ENCODE peak calls at places on chromosomes 12 and 14, in nine cellular contexts. One of them, this sample, is unnamed.
A peak's percentile ranks its signal among the peaks of the same experiment; 100 is the strongest.

GRCh38 chr12:27818421-27818918 is 38.4 kb upstream of the MANSC4 start:
- DNase-seq in adipocyte: no peak
- DNase-seq in SK-MEL-5: no peak
- DNase-seq in omental fat pad: no peak
- DNase-seq in KG1: no peak
- DNase-seq in HS-27A: no peak
- DNase-seq in SW 1271: no peak
- DNase-seq in fibroblast of lung: no peak
- DNase-seq in tibial artery: no peak
- DNase-seq in this sample: no peak

GRCh38 chr14:70886421-70887206 is 20.6 kb upstream of the PCNX1 start:
- DNase-seq in SW 1271: no peak
- DNase-seq in tibial artery: no peak
- DNase-seq in fibroblast of lung: no peak
- DNase-seq in SK-MEL-5: no peak
- DNase-seq in adipocyte: no peak
- DNase-seq in KG1: peak; percentile 90
- DNase-seq in omental fat pad: no peak
- DNase-seq in HS-27A: no peak
- DNase-seq in this sample: no peak

GRCh38 chr12:19154696-19155095 is 25.2 kb downstream of the PLEKHA5 start:
- DNase-seq in fibroblast of lung: no peak
- DNase-seq in SK-MEL-5: no peak
- DNase-seq in adipocyte: peak; percentile 29
- DNase-seq in tibial artery: no peak
- DNase-seq in KG1: no peak
- DNase-seq in omental fat pad: no peak
- DNase-seq in HS-27A: no peak
- DNase-seq in SW 1271: no peak
- DNase-seq in this sample: no peak

GRCh38 chr14:89881839-89882238 is 72.7 kb downstream of the EFCAB11 start:
- DNase-seq in SK-MEL-5: no peak
- DNase-seq in KG1: no peak
- DNase-seq in HS-27A: no peak
- DNase-seq in omental fat pad: no peak
- DNase-seq in tibial artery: no peak
- DNase-seq in adipocyte: no peak
- DNase-seq in fibroblast of lung: no peak
- DNase-seq in SW 1271: no peak
- DNase-seq in this sample: no peak

GRCh38 chr12:111780615-111781014 is 13.9 kb downstream of the ALDH2 start:
- DNase-seq in omental fat pad: no peak
- DNase-seq in HS-27A: no peak
- DNase-seq in fibroblast of lung: no peak
- DNase-seq in SW 1271: no peak
- DNase-seq in SK-MEL-5: no peak
- DNase-seq in tibial artery: no peak
- DNase-seq in adipocyte: no peak
- DNase-seq in KG1: no peak
- DNase-seq in this sample: no peak

GRCh38 chr12:18799561-18799960 is 61.6 kb downstream of the CAPZA3 start:
- DNase-seq in fibroblast of lung: peak; percentile 51
- DNase-seq in tibial artery: no peak
- DNase-seq in HS-27A: peak; percentile 15
- DNase-seq in KG1: no peak
- DNase-seq in SK-MEL-5: no peak
- DNase-seq in adipocyte: peak; percentile 36
- DNase-seq in SW 1271: no peak
- DNase-seq in omental fat pad: no peak
- DNase-seq in this sample: no peak

GRCh38 chr12:40015360-40015759 is 90.5 kb downstream of the SLC2A13 start:
- DNase-seq in SW 1271: peak; percentile 9
- DNase-seq in SK-MEL-5: peak; percentile 28
- DNase-seq in tibial artery: no peak
- DNase-seq in fibroblast of lung: no peak
- DNase-seq in KG1: no peak
- DNase-seq in omental fat pad: no peak
- DNase-seq in adipocyte: no peak
- DNase-seq in HS-27A: no peak
- DNase-seq in this sample: no peak

GRCh38 chr14:54622189-54622958 is 55.4 kb downstream of the SAMD4A start:
- DNase-seq in SW 1271: no peak
- DNase-seq in HS-27A: no peak
- DNase-seq in SK-MEL-5: no peak
- DNase-seq in omental fat pad: no peak
- DNase-seq in KG1: no peak
- DNase-seq in fibroblast of lung: no peak
- DNase-seq in tibial artery: no peak
- DNase-seq in adipocyte: no peak
- DNase-seq in this sample: no peak

GRCh38 chr12:80559766-80560165 is 115.7 kb downstream of the PTPRQ start:
- DNase-seq in SW 1271: no peak
- DNase-seq in tibial artery: no peak
- DNase-seq in HS-27A: no peak
- DNase-seq in SK-MEL-5: no peak
- DNase-seq in omental fat pad: no peak
- DNase-seq in adipocyte: no peak
- DNase-seq in fibroblast of lung: no peak
- DNase-seq in KG1: no peak
- DNase-seq in this sample: no peak

GRCh38 chr14:89256273-89256672 is 160.8 kb downstream of the FOXN3 start:
- DNase-seq in KG1: no peak
- DNase-seq in omental fat pad: no peak
- DNase-seq in fibroblast of lung: no peak
- DNase-seq in SW 1271: no peak
- DNase-seq in tibial artery: no peak
- DNase-seq in SK-MEL-5: no peak
- DNase-seq in adipocyte: no peak
- DNase-seq in HS-27A: no peak
- DNase-seq in this sample: no peak

GRCh38 chr12:116389990-116390655 is 112.6 kb upstream of the MED13L start:
- DNase-seq in SW 1271: no peak
- DNase-seq in HS-27A: peak; percentile 73
- DNase-seq in KG1: no peak
- DNase-seq in omental fat pad: no peak
- DNase-seq in tibial artery: peak; percentile 44
- DNase-seq in SK-MEL-5: peak; percentile 67
- DNase-seq in fibroblast of lung: peak; percentile 99
- DNase-seq in adipocyte: peak; percentile 90
- DNase-seq in this sample: peak; percentile 96

GRCh38 chr14:104438166-104438887 is 141.2 kb upstream of the C14orf180 start:
- DNase-seq in HS-27A: no peak
- DNase-seq in tibial artery: no peak
- DNase-seq in adipocyte: no peak
- DNase-seq in SK-MEL-5: no peak
- DNase-seq in fibroblast of lung: no peak
- DNase-seq in KG1: no peak
- DNase-seq in SW 1271: no peak
- DNase-seq in omental fat pad: peak; percentile 18
- DNase-seq in this sample: no peak

GRCh38 chr14:34301107-34301734 is 160.8 kb downstream of the SPTSSA start:
- DNase-seq in fibroblast of lung: peak; percentile 37
- DNase-seq in tibial artery: no peak
- DNase-seq in omental fat pad: no peak
- DNase-seq in KG1: no peak
- DNase-seq in SW 1271: peak; percentile 31
- DNase-seq in SK-MEL-5: peak; percentile 78
- DNase-seq in HS-27A: peak; percentile 29
- DNase-seq in adipocyte: peak; percentile 63
- DNase-seq in this sample: peak; percentile 64

GRCh38 chr12:80551897-80552296 is 107.9 kb downstream of the PTPRQ start:
- DNase-seq in omental fat pad: no peak
- DNase-seq in SW 1271: peak; percentile 66
- DNase-seq in HS-27A: peak; percentile 97
- DNase-seq in fibroblast of lung: peak; percentile 98
- DNase-seq in SK-MEL-5: no peak
- DNase-seq in tibial artery: no peak
- DNase-seq in adipocyte: peak; percentile 94
- DNase-seq in KG1: no peak
- DNase-seq in this sample: peak; percentile 51

GRCh38 chr14:71586131-71586893 is 345.9 kb upstream of the RGS6 start:
- DNase-seq in omental fat pad: no peak
- DNase-seq in SK-MEL-5: no peak
- DNase-seq in fibroblast of lung: peak; percentile 68
- DNase-seq in KG1: no peak
- DNase-seq in adipocyte: peak; percentile 77
- DNase-seq in tibial artery: peak; percentile 39
- DNase-seq in SW 1271: no peak
- DNase-seq in HS-27A: no peak
- DNase-seq in this sample: no peak

GRCh38 chr12:121325922-121326396 is 26.3 kb downstream of the ANAPC5 start:
- DNase-seq in SW 1271: no peak
- DNase-seq in fibroblast of lung: no peak
- DNase-seq in HS-27A: no peak
- DNase-seq in KG1: no peak
- DNase-seq in tibial artery: no peak
- DNase-seq in omental fat pad: no peak
- DNase-seq in adipocyte: peak; percentile 14
- DNase-seq in SK-MEL-5: no peak
- DNase-seq in this sample: no peak

GRCh38 chr12:79194595-79194994 is 330.0 kb downstream of the SYT1 start:
- DNase-seq in SW 1271: peak; percentile 5
- DNase-seq in omental fat pad: no peak
- DNase-seq in SK-MEL-5: no peak
- DNase-seq in adipocyte: no peak
- DNase-seq in fibroblast of lung: peak; percentile 41
- DNase-seq in KG1: no peak
- DNase-seq in HS-27A: no peak
- DNase-seq in tibial artery: no peak
- DNase-seq in this sample: no peak

GRCh38 chr14:69315302-69315701 is 55.3 kb downstream of the GALNT16 start:
- DNase-seq in adipocyte: no peak
- DNase-seq in HS-27A: no peak
- DNase-seq in fibroblast of lung: no peak
- DNase-seq in tibial artery: no peak
- DNase-seq in omental fat pad: no peak
- DNase-seq in SW 1271: no peak
- DNase-seq in KG1: no peak
- DNase-seq in SK-MEL-5: no peak
- DNase-seq in this sample: no peak

GRCh38 chr12:88401153-88401552 is 179.1 kb downstream of the KITLG start:
- DNase-seq in adipocyte: peak; percentile 44
- DNase-seq in SW 1271: no peak
- DNase-seq in omental fat pad: no peak
- DNase-seq in tibial artery: no peak
- DNase-seq in fibroblast of lung: peak; percentile 36
- DNase-seq in HS-27A: no peak
- DNase-seq in SK-MEL-5: no peak
- DNase-seq in KG1: no peak
- DNase-seq in this sample: no peak

GRCh38 chr12:123267991-123268843 is 3.4 kb downstream of the CDK2AP1 start:
- DNase-seq in SW 1271: no peak
- DNase-seq in tibial artery: no peak
- DNase-seq in adipocyte: peak; percentile 34
- DNase-seq in omental fat pad: no peak
- DNase-seq in KG1: peak; percentile 33
- DNase-seq in fibroblast of lung: peak; percentile 30
- DNase-seq in HS-27A: no peak
- DNase-seq in SK-MEL-5: no peak
- DNase-seq in this sample: peak; percentile 33

GRCh38 chr12:57204454-57204853 is 12.1 kb upstream of the NXPH4 start:
- DNase-seq in adipocyte: no peak
- DNase-seq in omental fat pad: no peak
- DNase-seq in SK-MEL-5: no peak
- DNase-seq in SW 1271: no peak
- DNase-seq in HS-27A: no peak
- DNase-seq in tibial artery: peak; percentile 20
- DNase-seq in fibroblast of lung: no peak
- DNase-seq in KG1: no peak
- DNase-seq in this sample: no peak